ENCODE peak calls at places on chromosomes 3 and 15, in eight cellular contexts. N, W, Y, J, O, R, M and Z are unnamed samples. For H3K27me3, the result is how much of the 10 kb centered on the place peaks cover.

GRCh38 chr3:13347390-13347966 is 72.6 kb downstream of the NUP210 start:
- DNase-seq in N (no peak), W (no peak), J (peak), O (peak), Y (no peak), R (no peak), M (no peak), Z (no peak)

GRCh38 chr15:49877871-49878511 is 241.0 kb downstream of the ATP8B4 start:
- DNase-seq in Y (no peak), J (no peak), R (no peak), M (no peak), N (no peak), W (no peak), O (peak), Z (no peak)

GRCh38 chr3:71593106-71593505 is 9.6 kb upstream of the FOXP1 start:
- DNase-seq in O (no peak), J (no peak), R (no peak), Y (no peak), W (no peak), M (no peak), N (no peak), Z (no peak)

GRCh38 chr3:45009868-45010267 is 16.2 kb upstream of the CLEC3B start:
- DNase-seq in Y (no peak), R (no peak), J (no peak), W (no peak), M (no peak), O (no peak), N (no peak), Z (no peak)

GRCh38 chr15:83833569-83833968 is 179.6 kb downstream of the ADAMTSL3 start:
- DNase-seq in O (no peak), J (no peak), N (no peak), M (no peak), R (no peak), Y (no peak), W (no peak), Z (no peak)

GRCh38 chr3:157532529-157533297 is 29.5 kb upstream of the VEPH1 start:
- DNase-seq in O (peak), J (peak), W (no peak), M (no peak), R (no peak), Y (peak), N (peak), Z (no peak)

GRCh38 chr3:87997298-87997697 is 61.5 kb downstream of the CGGBP1 start:
- DNase-seq in Y (no peak), O (no peak), R (no peak), M (no peak), W (no peak), J (no peak), N (peak), Z (no peak)

GRCh38 chr3:195286115-195286872 is 15.3 kb upstream of the XXYLT1 start:
- DNase-seq in M (no peak), O (peak), W (no peak), J (no peak), N (peak), Y (no peak), R (no peak), Z (no peak)

GRCh38 chr3:20104167-20104661 is 64.0 kb downstream of the KAT2B start:
- DNase-seq in R (no peak), O (no peak), W (no peak), M (no peak), N (no peak), Y (no peak), J (no peak), Z (no peak)

GRCh38 chr3:36496734-36497133 is 116.4 kb downstream of the STAC start:
- DNase-seq in N (no peak), W (no peak), Y (no peak), R (no peak), J (no peak), M (no peak), O (peak), Z (no peak)

GRCh38 chr3:99659032-99659431 is 20.6 kb downstream of the COL8A1 start:
- DNase-seq in N (peak), M (no peak), Y (no peak), O (peak), R (no peak), J (no peak), W (no peak), Z (no peak)

GRCh38 chr3:39434574-39434973 is 28.1 kb downstream of the RPSA start:
- DNase-seq in Y (no peak), R (no peak), W (no peak), O (peak), M (no peak), J (no peak), N (no peak), Z (no peak)

GRCh38 chr3:39196671-39197446 is 4.5 kb upstream of the XIRP1 start:
- DNase-seq in N (peak), M (peak), R (no peak), Y (no peak), W (no peak), O (no peak), J (no peak), Z (no peak)

GRCh38 chr15:67606742-67607141 is 64.2 kb downstream of the MAP2K5 start:
- DNase-seq in J (no peak), N (no peak), Y (no peak), O (no peak), R (no peak), W (no peak), M (no peak), Z (no peak)

GRCh38 chr15:65416845-65417416 is 5.8 kb downstream of the IGDCC4 start:
- DNase-seq in R (no peak), J (peak), N (no peak), Y (no peak), M (peak), W (peak), O (peak), Z (no peak)

GRCh38 chr3:52195823-52196331 is 2.1 kb upstream of the ALAS1 start:
- DNase-seq in J (no peak), M (no peak), W (no peak), Y (no peak), O (peak), R (peak), N (peak), Z (no peak)

GRCh38 chr15:38128389-38128788 is 124.2 kb upstream of the SPRED1 start:
- DNase-seq in O (peak), J (no peak), N (peak), M (no peak), R (no peak), W (no peak), Y (no peak), Z (no peak)

GRCh38 chr3:21795152-21795837 is 44.3 kb upstream of the ZNF385D start:
- DNase-seq in R (no peak), M (peak), O (no peak), W (no peak), Y (no peak), N (no peak), J (no peak), Z (no peak)

DNA sequence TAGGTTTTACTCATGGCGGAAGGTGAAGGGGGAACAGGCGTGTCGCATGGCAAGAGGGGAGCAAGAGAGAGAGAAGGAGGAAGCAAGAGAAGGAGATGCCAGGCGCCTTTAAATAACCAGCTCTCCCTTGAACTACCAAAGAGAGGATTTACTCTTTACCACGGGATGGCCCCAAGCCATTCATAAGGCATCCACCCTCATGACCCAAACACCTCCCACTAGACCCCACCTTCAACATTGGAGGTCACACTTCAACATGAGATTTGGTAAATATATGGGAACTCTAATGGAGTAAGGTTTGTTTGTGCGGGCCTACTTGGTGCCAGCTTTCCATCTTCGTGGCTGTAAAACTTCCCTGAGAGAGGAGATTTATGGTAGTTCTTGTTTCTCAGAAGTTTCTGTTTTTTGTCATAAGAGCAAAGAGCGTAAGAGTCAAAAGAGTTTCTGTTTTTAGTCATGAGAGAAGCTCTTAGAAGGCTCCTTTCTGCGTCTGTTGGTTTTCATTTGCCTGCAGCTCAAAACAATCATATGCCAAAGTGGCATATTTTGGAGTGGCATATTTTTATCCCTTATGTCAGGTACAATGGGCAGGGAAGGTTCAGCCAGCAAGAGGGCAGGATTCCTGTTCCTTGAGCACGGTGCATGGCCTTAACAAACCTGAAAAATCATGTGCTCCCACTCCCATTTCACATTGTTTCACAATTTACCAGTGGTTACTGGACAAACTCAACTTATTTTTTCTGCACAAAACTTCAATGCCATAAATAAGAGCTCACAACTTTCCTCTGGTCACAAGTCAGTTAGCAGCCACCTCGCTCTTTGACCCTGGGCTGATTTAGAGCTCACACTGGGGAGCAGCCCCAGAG is 12.5 kb downstream of the PML start:
- DNase-seq in O (no peak), W (no peak), R (no peak), N (no peak), Y (no peak), J (no peak), M (no peak), Z (no peak)
- H3K27ac ChIP-seq in O (no peak), W (no peak), R (peak), N (no peak), Y (no peak), J (no peak), M (no peak), Z (peak)

DNA sequence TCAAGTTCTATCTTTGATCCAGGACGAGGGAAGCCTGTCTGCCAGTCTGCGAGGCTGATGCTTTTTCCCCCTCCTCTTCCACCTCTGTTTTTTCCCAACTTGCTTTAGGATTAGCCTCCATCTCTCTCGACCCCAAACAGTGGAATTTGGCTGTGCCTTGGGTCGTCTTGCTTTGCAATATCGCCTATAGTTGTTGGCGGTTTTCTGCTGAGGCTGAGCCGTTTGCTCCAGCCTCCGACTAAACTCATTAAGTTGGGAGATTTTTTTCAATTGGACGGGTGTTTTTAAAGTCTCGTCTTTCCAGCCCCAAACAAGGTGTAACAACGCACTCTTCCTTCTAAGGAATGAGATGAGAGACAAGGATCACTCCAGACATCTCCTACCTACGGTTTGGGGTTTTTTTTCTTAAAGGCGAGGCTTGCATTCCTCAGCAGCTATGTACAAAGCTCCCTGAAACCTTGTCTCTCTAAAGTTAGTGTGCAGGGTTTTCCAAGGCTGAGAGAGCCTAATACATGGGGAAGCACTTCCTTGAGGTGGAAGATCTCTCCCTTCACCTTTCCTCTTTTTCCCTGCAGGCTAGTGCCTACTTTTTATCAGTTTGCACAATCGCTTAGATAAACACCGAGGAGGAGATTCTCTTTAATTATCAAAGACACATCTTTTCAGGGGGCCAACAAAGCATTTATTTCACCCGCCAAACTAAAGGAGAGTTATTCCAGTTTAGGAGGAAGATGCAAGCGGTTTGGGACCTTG is 4.7 kb upstream of the NR2F2 start:
- DNase-seq in Y (peak), O (peak), M (no peak), J (peak), N (peak), R (no peak), W (no peak), Z (no peak)
- H3K27me3 ChIP-seq in Y (under half), O (under half), M (under half), J (under half), N (under half), R (under half), W (under half), Z (under half)

GRCh38 chr3:187066228-187066995 is 72.9 kb downstream of the RPL39L start:
- DNase-seq in W (no peak), N (peak), R (no peak), Y (peak), J (peak), M (no peak), O (peak), Z (no peak)
- TF ChIP-seq CTCF in W (no peak), N (peak), R (peak), Y (peak), J (peak), M (peak), O (peak), Z (no peak)

GRCh38 chr15:94655249-94655648 is 423.9 kb downstream of the MCTP2 start:
- DNase-seq in M (no peak), W (no peak), Y (no peak), N (no peak), R (no peak), J (no peak), O (no peak), Z (no peak)
- H3K27ac ChIP-seq in M (no peak), W (no peak), Y (no peak), N (no peak), R (no peak), J (no peak), O (no peak), Z (no peak)

GRCh38 chr15:90902656-90902995 is 476 bp upstream of the MAN2A2 start:
- DNase-seq in N (no peak), W (no peak), J (no peak), M (no peak), R (no peak), Y (no peak), O (no peak), Z (no peak)

GRCh38 chr15:90901799-90902655 is 1.1 kb upstream of the MAN2A2 start:
- DNase-seq in J (peak), R (peak), O (peak), M (peak), Y (peak), W (peak), N (peak), Z (peak)

GRCh38 chr15:90903733-90904536 is 833 bp downstream of the MAN2A2 start:
- DNase-seq in R (no peak), Y (no peak), N (peak), O (no peak), J (peak), W (no peak), M (peak), Z (no peak)

GRCh38 chr15:90904746-90905145 is 1.6 kb downstream of the MAN2A2 start:
- DNase-seq in M (peak), N (no peak), R (no peak), J (no peak), W (no peak), O (no peak), Y (no peak), Z (no peak)

GRCh38 chr15:90902996-90903732 is at the start of gene MAN2A2:
- DNase-seq in J (peak), W (peak), N (peak), M (peak), O (peak), Y (peak), R (peak), Z (peak)
- H3K27me3 ChIP-seq in J (under half), W (under half), N (under half), M (under half), O (under half), Y (under half), R (under half), Z (under half)

GRCh38 chr15:34620814-34621213 is 37.4 kb upstream of the GOLGA8B start:
- DNase-seq in W (no peak), O (no peak), M (no peak), R (no peak), Y (no peak), J (no peak), N (peak), Z (no peak)
- TF ChIP-seq CTCF in W (no peak), O (no peak), M (no peak), R (no peak), Y (no peak), J (no peak), N (no peak), Z (no peak)